ENCODE peak calls at places on chromosomes 11 and 22, in ten cellular contexts. One of them, this sample, is unnamed.

GRCh38 chr22:40196628-40197027 is 18.9 kb downstream of the TNRC6B start:
- DNase-seq in CD4-positive, alpha-beta memory T cell: no peak
- DNase-seq in AML-193: no peak
- DNase-seq in left ventricle myocardium inferior: no peak
- DNase-seq in naive thymus-derived CD4-positive, alpha-beta T cell: no peak
- DNase-seq in kidney epithelial cell: peak; percentile 87
- DNase-seq in small intestine: no peak
- DNase-seq in HEK293T: no peak
- DNase-seq in hepatic stellate cell: peak; percentile 74
- DNase-seq in RWPE2: no peak
- DNase-seq in this sample: no peak

GRCh38 chr11:130220311-130221030 is 60.9 kb downstream of the ST14 start:
- DNase-seq in CD4-positive, alpha-beta memory T cell: no peak
- DNase-seq in kidney epithelial cell: no peak
- DNase-seq in left ventricle myocardium inferior: no peak
- DNase-seq in HEK293T: no peak
- DNase-seq in naive thymus-derived CD4-positive, alpha-beta T cell: no peak
- DNase-seq in AML-193: no peak
- DNase-seq in RWPE2: peak; percentile 44
- DNase-seq in small intestine: no peak
- DNase-seq in hepatic stellate cell: no peak
- DNase-seq in this sample: no peak

GRCh38 chr11:46669606-46670243 is 30.7 kb downstream of the ARHGAP1 start:
- DNase-seq in HEK293T: no peak
- DNase-seq in RWPE2: no peak
- DNase-seq in naive thymus-derived CD4-positive, alpha-beta T cell: no peak
- DNase-seq in CD4-positive, alpha-beta memory T cell: no peak
- DNase-seq in small intestine: no peak
- DNase-seq in AML-193: peak; percentile 66
- DNase-seq in kidney epithelial cell: no peak
- DNase-seq in left ventricle myocardium inferior: no peak
- DNase-seq in hepatic stellate cell: no peak
- DNase-seq in this sample: peak; percentile 30

GRCh38 chr11:43626798-43627197 is 53.7 kb upstream of the HSD17B12 start:
- DNase-seq in left ventricle myocardium inferior: no peak
- DNase-seq in HEK293T: no peak
- DNase-seq in small intestine: no peak
- DNase-seq in AML-193: no peak
- DNase-seq in hepatic stellate cell: no peak
- DNase-seq in RWPE2: no peak
- DNase-seq in naive thymus-derived CD4-positive, alpha-beta T cell: no peak
- DNase-seq in CD4-positive, alpha-beta memory T cell: no peak
- DNase-seq in kidney epithelial cell: no peak
- DNase-seq in this sample: no peak

GRCh38 chr22:30348837-30349236 is 7.9 kb downstream of the SF3A1 start:
- DNase-seq in hepatic stellate cell: no peak
- DNase-seq in naive thymus-derived CD4-positive, alpha-beta T cell: no peak
- DNase-seq in kidney epithelial cell: no peak
- DNase-seq in RWPE2: no peak
- DNase-seq in small intestine: no peak
- DNase-seq in CD4-positive, alpha-beta memory T cell: no peak
- DNase-seq in AML-193: no peak
- DNase-seq in HEK293T: no peak
- DNase-seq in left ventricle myocardium inferior: no peak
- DNase-seq in this sample: no peak

GRCh38 chr22:32531228-32531627 is 56.6 kb downstream of the FBXO7 start:
- DNase-seq in small intestine: no peak
- DNase-seq in naive thymus-derived CD4-positive, alpha-beta T cell: no peak
- DNase-seq in CD4-positive, alpha-beta memory T cell: no peak
- DNase-seq in left ventricle myocardium inferior: no peak
- DNase-seq in kidney epithelial cell: no peak
- DNase-seq in RWPE2: no peak
- DNase-seq in AML-193: no peak
- DNase-seq in HEK293T: no peak
- DNase-seq in hepatic stellate cell: peak; percentile 53
- DNase-seq in this sample: no peak

GRCh38 chr11:42976636-42977217 is 335.1 kb upstream of the API5 start:
- DNase-seq in AML-193: no peak
- DNase-seq in kidney epithelial cell: no peak
- DNase-seq in CD4-positive, alpha-beta memory T cell: no peak
- DNase-seq in hepatic stellate cell: no peak
- DNase-seq in left ventricle myocardium inferior: no peak
- DNase-seq in RWPE2: no peak
- DNase-seq in naive thymus-derived CD4-positive, alpha-beta T cell: no peak
- DNase-seq in small intestine: no peak
- DNase-seq in HEK293T: no peak
- DNase-seq in this sample: no peak

GRCh38 chr11:99988105-99988907 is 698.8 kb upstream of the ARHGAP42 start:
- DNase-seq in HEK293T: no peak
- DNase-seq in CD4-positive, alpha-beta memory T cell: no peak
- DNase-seq in naive thymus-derived CD4-positive, alpha-beta T cell: no peak
- DNase-seq in left ventricle myocardium inferior: no peak
- DNase-seq in hepatic stellate cell: no peak
- DNase-seq in kidney epithelial cell: no peak
- DNase-seq in small intestine: no peak
- DNase-seq in AML-193: no peak
- DNase-seq in RWPE2: no peak
- DNase-seq in this sample: no peak

GRCh38 chr11:396948-397548 is 3.0 kb downstream of the PKP3 start:
- DNase-seq in left ventricle myocardium inferior: peak; percentile 71
- DNase-seq in kidney epithelial cell: no peak
- DNase-seq in CD4-positive, alpha-beta memory T cell: peak; percentile 57
- DNase-seq in RWPE2: no peak
- DNase-seq in hepatic stellate cell: peak; percentile 94
- DNase-seq in naive thymus-derived CD4-positive, alpha-beta T cell: no peak
- DNase-seq in AML-193: peak; percentile 69
- DNase-seq in HEK293T: no peak
- DNase-seq in small intestine: no peak
- DNase-seq in this sample: no peak

GRCh38 chr11:134734446-134734845 is 322.4 kb upstream of the B3GAT1 start:
- DNase-seq in naive thymus-derived CD4-positive, alpha-beta T cell: no peak
- DNase-seq in small intestine: no peak
- DNase-seq in RWPE2: no peak
- DNase-seq in left ventricle myocardium inferior: no peak
- DNase-seq in kidney epithelial cell: no peak
- DNase-seq in HEK293T: no peak
- DNase-seq in AML-193: no peak
- DNase-seq in hepatic stellate cell: peak; percentile 22
- DNase-seq in CD4-positive, alpha-beta memory T cell: no peak
- DNase-seq in this sample: no peak

GRCh38 chr11:65865550-65866172 is 5.4 kb downstream of the MUS81 start:
- DNase-seq in HEK293T: no peak
- DNase-seq in AML-193: no peak
- DNase-seq in left ventricle myocardium inferior: peak; percentile 13
- DNase-seq in CD4-positive, alpha-beta memory T cell: no peak
- DNase-seq in kidney epithelial cell: no peak
- DNase-seq in RWPE2: no peak
- DNase-seq in small intestine: no peak
- DNase-seq in naive thymus-derived CD4-positive, alpha-beta T cell: no peak
- DNase-seq in hepatic stellate cell: no peak
- DNase-seq in this sample: no peak

GRCh38 chr11:130634186-130634585 is 185.7 kb downstream of the ADAMTS15 start:
- DNase-seq in naive thymus-derived CD4-positive, alpha-beta T cell: no peak
- DNase-seq in AML-193: no peak
- DNase-seq in RWPE2: no peak
- DNase-seq in HEK293T: no peak
- DNase-seq in hepatic stellate cell: no peak
- DNase-seq in left ventricle myocardium inferior: no peak
- DNase-seq in small intestine: no peak
- DNase-seq in CD4-positive, alpha-beta memory T cell: no peak
- DNase-seq in kidney epithelial cell: no peak
- DNase-seq in this sample: no peak

GRCh38 chr22:38950527-38951111 is 6.8 kb upstream of the APOBEC3A start:
- DNase-seq in left ventricle myocardium inferior: no peak
- DNase-seq in AML-193: no peak
- DNase-seq in RWPE2: no peak
- DNase-seq in small intestine: no peak
- DNase-seq in HEK293T: no peak
- DNase-seq in naive thymus-derived CD4-positive, alpha-beta T cell: no peak
- DNase-seq in CD4-positive, alpha-beta memory T cell: no peak
- DNase-seq in kidney epithelial cell: no peak
- DNase-seq in hepatic stellate cell: no peak
- DNase-seq in this sample: no peak

GRCh38 chr11:19808076-19808911 is 95.7 kb downstream of the NAV2 start:
- DNase-seq in CD4-positive, alpha-beta memory T cell: no peak
- DNase-seq in small intestine: no peak
- DNase-seq in naive thymus-derived CD4-positive, alpha-beta T cell: no peak
- DNase-seq in HEK293T: no peak
- DNase-seq in RWPE2: no peak
- DNase-seq in AML-193: no peak
- DNase-seq in hepatic stellate cell: no peak
- DNase-seq in kidney epithelial cell: no peak
- DNase-seq in left ventricle myocardium inferior: no peak
- DNase-seq in this sample: no peak

GRCh38 chr11:118046964-118047700 is 29.7 kb upstream of the TMPRSS4 start:
- DNase-seq in CD4-positive, alpha-beta memory T cell: no peak
- DNase-seq in AML-193: no peak
- DNase-seq in small intestine: no peak
- DNase-seq in kidney epithelial cell: no peak
- DNase-seq in left ventricle myocardium inferior: no peak
- DNase-seq in naive thymus-derived CD4-positive, alpha-beta T cell: no peak
- DNase-seq in RWPE2: no peak
- DNase-seq in hepatic stellate cell: no peak
- DNase-seq in HEK293T: no peak
- DNase-seq in this sample: no peak

GRCh38 chr22:43396934-43397457 is 14.8 kb upstream of the MPPED1 start:
- DNase-seq in HEK293T: no peak
- DNase-seq in left ventricle myocardium inferior: no peak
- DNase-seq in AML-193: no peak
- DNase-seq in naive thymus-derived CD4-positive, alpha-beta T cell: no peak
- DNase-seq in small intestine: no peak
- DNase-seq in kidney epithelial cell: no peak
- DNase-seq in CD4-positive, alpha-beta memory T cell: no peak
- DNase-seq in hepatic stellate cell: no peak
- DNase-seq in RWPE2: no peak
- DNase-seq in this sample: no peak

GRCh38 chr11:123054301-123055065 is 7.5 kb downstream of the HSPA8 start:
- DNase-seq in kidney epithelial cell: no peak
- DNase-seq in HEK293T: peak; percentile 71
- DNase-seq in left ventricle myocardium inferior: no peak
- DNase-seq in RWPE2: no peak
- DNase-seq in hepatic stellate cell: peak; percentile 64
- DNase-seq in naive thymus-derived CD4-positive, alpha-beta T cell: peak; percentile 67
- DNase-seq in small intestine: peak; percentile 77
- DNase-seq in AML-193: peak; percentile 65
- DNase-seq in CD4-positive, alpha-beta memory T cell: peak; percentile 72
- DNase-seq in this sample: peak; percentile 75

GRCh38 chr11:62842171-62842717 is 2.9 kb upstream of the WDR74 start:
- DNase-seq in left ventricle myocardium inferior: peak; percentile 27
- DNase-seq in RWPE2: no peak
- DNase-seq in HEK293T: peak; percentile 18
- DNase-seq in hepatic stellate cell: no peak
- DNase-seq in AML-193: no peak
- DNase-seq in small intestine: no peak
- DNase-seq in kidney epithelial cell: no peak
- DNase-seq in naive thymus-derived CD4-positive, alpha-beta T cell: no peak
- DNase-seq in CD4-positive, alpha-beta memory T cell: no peak
- DNase-seq in this sample: no peak

GRCh38 chr11:19394525-19395016 is 153.8 kb upstream of the E2F8 start:
- DNase-seq in HEK293T: no peak
- DNase-seq in left ventricle myocardium inferior: no peak
- DNase-seq in hepatic stellate cell: no peak
- DNase-seq in CD4-positive, alpha-beta memory T cell: no peak
- DNase-seq in kidney epithelial cell: no peak
- DNase-seq in naive thymus-derived CD4-positive, alpha-beta T cell: no peak
- DNase-seq in AML-193: no peak
- DNase-seq in small intestine: no peak
- DNase-seq in RWPE2: no peak
- DNase-seq in this sample: no peak

GRCh38 chr11:79062814-79063762 is 377.7 kb downstream of the TENM4 start:
- DNase-seq in kidney epithelial cell: no peak
- DNase-seq in HEK293T: peak; percentile 48
- DNase-seq in hepatic stellate cell: peak; percentile 56
- DNase-seq in naive thymus-derived CD4-positive, alpha-beta T cell: no peak
- DNase-seq in AML-193: no peak
- DNase-seq in small intestine: peak; percentile 13
- DNase-seq in left ventricle myocardium inferior: no peak
- DNase-seq in CD4-positive, alpha-beta memory T cell: no peak
- DNase-seq in RWPE2: no peak
- DNase-seq in this sample: peak; percentile 18

GRCh38 chr11:27277843-27278242 is 85.2 kb downstream of the CCDC34 start:
- DNase-seq in HEK293T: no peak
- DNase-seq in hepatic stellate cell: no peak
- DNase-seq in CD4-positive, alpha-beta memory T cell: no peak
- DNase-seq in naive thymus-derived CD4-positive, alpha-beta T cell: no peak
- DNase-seq in kidney epithelial cell: no peak
- DNase-seq in left ventricle myocardium inferior: no peak
- DNase-seq in RWPE2: no peak
- DNase-seq in AML-193: no peak
- DNase-seq in small intestine: no peak
- DNase-seq in this sample: no peak

GRCh38 chr11:72012897-72013721 is 14.4 kb downstream of the IL18BP start:
- DNase-seq in kidney epithelial cell: no peak
- DNase-seq in RWPE2: no peak
- DNase-seq in small intestine: peak; percentile 73
- DNase-seq in hepatic stellate cell: no peak
- DNase-seq in naive thymus-derived CD4-positive, alpha-beta T cell: no peak
- DNase-seq in HEK293T: no peak
- DNase-seq in AML-193: no peak
- DNase-seq in CD4-positive, alpha-beta memory T cell: no peak
- DNase-seq in left ventricle myocardium inferior: peak; percentile 75
- DNase-seq in this sample: no peak

GRCh38 chr22:19522190-19522880 is 1.9 kb downstream of the CLDN5 start:
- DNase-seq in kidney epithelial cell: no peak
- DNase-seq in hepatic stellate cell: no peak
- DNase-seq in left ventricle myocardium inferior: peak; percentile 56
- DNase-seq in HEK293T: no peak
- DNase-seq in naive thymus-derived CD4-positive, alpha-beta T cell: no peak
- DNase-seq in RWPE2: peak; percentile 64
- DNase-seq in CD4-positive, alpha-beta memory T cell: no peak
- DNase-seq in AML-193: no peak
- DNase-seq in small intestine: no peak
- DNase-seq in this sample: no peak

GRCh38 chr22:37680191-37680851 is 4.9 kb downstream of the LGALS1 start:
- DNase-seq in RWPE2: no peak
- DNase-seq in CD4-positive, alpha-beta memory T cell: no peak
- DNase-seq in small intestine: no peak
- DNase-seq in naive thymus-derived CD4-positive, alpha-beta T cell: no peak
- DNase-seq in hepatic stellate cell: no peak
- DNase-seq in left ventricle myocardium inferior: no peak
- DNase-seq in AML-193: no peak
- DNase-seq in kidney epithelial cell: no peak
- DNase-seq in HEK293T: no peak
- DNase-seq in this sample: no peak

GRCh38 chr11:110777765-110778164 is 65.5 kb upstream of the ARHGAP20 start:
- DNase-seq in left ventricle myocardium inferior: no peak
- DNase-seq in AML-193: no peak
- DNase-seq in CD4-positive, alpha-beta memory T cell: no peak
- DNase-seq in HEK293T: no peak
- DNase-seq in hepatic stellate cell: peak; percentile 21
- DNase-seq in naive thymus-derived CD4-positive, alpha-beta T cell: no peak
- DNase-seq in RWPE2: no peak
- DNase-seq in small intestine: no peak
- DNase-seq in kidney epithelial cell: no peak
- DNase-seq in this sample: no peak

GRCh38 chr11:61871158-61871597 is 20.2 kb downstream of the FADS3 start:
- DNase-seq in HEK293T: peak; percentile 91
- DNase-seq in naive thymus-derived CD4-positive, alpha-beta T cell: peak; percentile 57
- DNase-seq in hepatic stellate cell: peak; percentile 95
- DNase-seq in AML-193: no peak
- DNase-seq in kidney epithelial cell: no peak
- DNase-seq in CD4-positive, alpha-beta memory T cell: peak; percentile 62
- DNase-seq in left ventricle myocardium inferior: peak; percentile 81
- DNase-seq in small intestine: peak; percentile 62
- DNase-seq in RWPE2: no peak
- DNase-seq in this sample: peak; percentile 93

GRCh38 chr11:46332568-46333128 is 14.6 kb upstream of the DGKZ start:
- DNase-seq in hepatic stellate cell: no peak
- DNase-seq in kidney epithelial cell: no peak
- DNase-seq in HEK293T: no peak
- DNase-seq in AML-193: no peak
- DNase-seq in RWPE2: no peak
- DNase-seq in small intestine: no peak
- DNase-seq in CD4-positive, alpha-beta memory T cell: peak; percentile 40
- DNase-seq in naive thymus-derived CD4-positive, alpha-beta T cell: peak; percentile 57
- DNase-seq in left ventricle myocardium inferior: no peak
- DNase-seq in this sample: no peak

GRCh38 chr11:7589861-7590260 is 76.1 kb downstream of the PPFIBP2 start:
- DNase-seq in kidney epithelial cell: no peak
- DNase-seq in RWPE2: no peak
- DNase-seq in HEK293T: no peak
- DNase-seq in small intestine: no peak
- DNase-seq in CD4-positive, alpha-beta memory T cell: no peak
- DNase-seq in hepatic stellate cell: no peak
- DNase-seq in left ventricle myocardium inferior: no peak
- DNase-seq in naive thymus-derived CD4-positive, alpha-beta T cell: no peak
- DNase-seq in AML-193: no peak
- DNase-seq in this sample: no peak